ENCODE peak calls at places on chromosome 22, in seven cellular contexts. One of them, this sample, is unnamed.
A peak's percentile ranks its signal among the peaks of the same experiment; 100 is the strongest.

GRCh38 chr22:25402501-25403283 is 161.8 kb upstream of the GRK3 start:
- DNase-seq in colonic mucosa: peak; percentile 50
- DNase-seq in effector memory CD4-positive, alpha-beta T cell: no peak
- DNase-seq in fibroblast of lung: peak; percentile 74
- DNase-seq in ovary: peak; percentile 58
- DNase-seq in AG09309: no peak
- DNase-seq in AG04450: no peak
- DNase-seq in this sample: no peak

GRCh38 chr22:24137595-24137994 is 43.7 kb upstream of the SUSD2 start:
- DNase-seq in AG04450: peak; percentile 66
- DNase-seq in effector memory CD4-positive, alpha-beta T cell: no peak
- DNase-seq in ovary: no peak
- DNase-seq in AG09309: no peak
- DNase-seq in colonic mucosa: no peak
- DNase-seq in fibroblast of lung: peak; percentile 67
- DNase-seq in this sample: no peak

GRCh38 chr22:21450320-21450831 is 16.8 kb upstream of the TMEM191C start:
- DNase-seq in colonic mucosa: peak; percentile 13
- DNase-seq in effector memory CD4-positive, alpha-beta T cell: no peak
- DNase-seq in AG09309: no peak
- DNase-seq in ovary: peak; percentile 5
- DNase-seq in AG04450: no peak
- DNase-seq in fibroblast of lung: no peak
- DNase-seq in this sample: no peak

GRCh38 chr22:25449781-25450317 is 114.6 kb upstream of the GRK3 start:
- DNase-seq in ovary: no peak
- DNase-seq in effector memory CD4-positive, alpha-beta T cell: no peak
- DNase-seq in AG04450: no peak
- DNase-seq in fibroblast of lung: peak; percentile 64
- DNase-seq in colonic mucosa: no peak
- DNase-seq in AG09309: no peak
- DNase-seq in this sample: no peak

GRCh38 chr22:23608583-23608982 is 23.5 kb downstream of the DRICH1 start:
- DNase-seq in AG09309: no peak
- DNase-seq in colonic mucosa: no peak
- DNase-seq in effector memory CD4-positive, alpha-beta T cell: no peak
- DNase-seq in ovary: no peak
- DNase-seq in AG04450: no peak
- DNase-seq in fibroblast of lung: peak; percentile 20
- DNase-seq in this sample: no peak

GRCh38 chr22:42522546-42522945 is 3.0 kb upstream of the RRP7A start:
- DNase-seq in AG09309: no peak
- DNase-seq in effector memory CD4-positive, alpha-beta T cell: no peak
- DNase-seq in fibroblast of lung: no peak
- DNase-seq in ovary: no peak
- DNase-seq in AG04450: no peak
- DNase-seq in colonic mucosa: no peak
- DNase-seq in this sample: no peak

GRCh38 chr22:17501679-17502285 is 61.5 kb upstream of the SLC25A18 start:
- DNase-seq in fibroblast of lung: peak; percentile 57
- DNase-seq in AG04450: peak; percentile 27
- DNase-seq in effector memory CD4-positive, alpha-beta T cell: no peak
- DNase-seq in ovary: no peak
- DNase-seq in colonic mucosa: peak; percentile 29
- DNase-seq in AG09309: peak; percentile 20
- DNase-seq in this sample: peak; percentile 50

GRCh38 chr22:28547132-28547842 is 132.4 kb downstream of the TTC28 start:
- DNase-seq in ovary: no peak
- DNase-seq in fibroblast of lung: peak; percentile 88
- DNase-seq in effector memory CD4-positive, alpha-beta T cell: no peak
- DNase-seq in colonic mucosa: no peak
- DNase-seq in AG04450: no peak
- DNase-seq in AG09309: peak; percentile 59
- DNase-seq in this sample: no peak

GRCh38 chr22:48884786-48885185 is 942.9 kb downstream of the BRD1 start:
- DNase-seq in AG09309: no peak
- DNase-seq in AG04450: no peak
- DNase-seq in ovary: no peak
- DNase-seq in fibroblast of lung: no peak
- DNase-seq in effector memory CD4-positive, alpha-beta T cell: no peak
- DNase-seq in colonic mucosa: no peak
- DNase-seq in this sample: no peak

GRCh38 chr22:30314918-30315317 is 11.8 kb downstream of the TBC1D10A start:
- DNase-seq in effector memory CD4-positive, alpha-beta T cell: peak; percentile 63
- DNase-seq in AG09309: no peak
- DNase-seq in colonic mucosa: no peak
- DNase-seq in fibroblast of lung: peak; percentile 55
- DNase-seq in ovary: no peak
- DNase-seq in AG04450: no peak
- DNase-seq in this sample: no peak

GRCh38 chr22:45818130-45819085 is 146.8 kb downstream of the ATXN10 start:
- DNase-seq in effector memory CD4-positive, alpha-beta T cell: no peak
- DNase-seq in AG09309: no peak
- DNase-seq in fibroblast of lung: peak; percentile 36
- DNase-seq in AG04450: no peak
- DNase-seq in colonic mucosa: no peak
- DNase-seq in ovary: no peak
- DNase-seq in this sample: no peak

GRCh38 chr22:48394787-48395620 is 1432.7 kb downstream of the BRD1 start:
- DNase-seq in effector memory CD4-positive, alpha-beta T cell: no peak
- DNase-seq in fibroblast of lung: no peak
- DNase-seq in colonic mucosa: no peak
- DNase-seq in AG04450: no peak
- DNase-seq in ovary: no peak
- DNase-seq in AG09309: no peak
- DNase-seq in this sample: no peak

GRCh38 chr22:40276877-40277823 is 69.2 kb upstream of the ADSL start:
- DNase-seq in AG04450: no peak
- DNase-seq in AG09309: no peak
- DNase-seq in effector memory CD4-positive, alpha-beta T cell: no peak
- DNase-seq in fibroblast of lung: peak; percentile 60
- DNase-seq in ovary: no peak
- DNase-seq in colonic mucosa: no peak
- DNase-seq in this sample: no peak

GRCh38 chr22:36386900-36387663 is 685 bp downstream of the MYH9 start:
- DNase-seq in effector memory CD4-positive, alpha-beta T cell: no peak
- DNase-seq in ovary: peak; percentile 43
- DNase-seq in fibroblast of lung: peak; percentile 30
- DNase-seq in AG04450: no peak
- DNase-seq in colonic mucosa: peak; percentile 78
- DNase-seq in AG09309: no peak
- DNase-seq in this sample: no peak

GRCh38 chr22:24208012-24208749 is 26.9 kb downstream of the SUSD2 start:
- DNase-seq in effector memory CD4-positive, alpha-beta T cell: no peak
- DNase-seq in ovary: peak; percentile 36
- DNase-seq in AG09309: peak; percentile 93
- DNase-seq in fibroblast of lung: peak; percentile 99
- DNase-seq in colonic mucosa: no peak
- DNase-seq in AG04450: peak; percentile 93
- DNase-seq in this sample: peak; percentile 48

GRCh38 chr22:17106161-17106784 is 14.9 kb downstream of the TMEM121B start:
- DNase-seq in AG04450: no peak
- DNase-seq in fibroblast of lung: no peak
- DNase-seq in AG09309: no peak
- DNase-seq in colonic mucosa: no peak
- DNase-seq in ovary: no peak
- DNase-seq in effector memory CD4-positive, alpha-beta T cell: no peak
- DNase-seq in this sample: no peak

GRCh38 chr22:35274154-35274871 is 17.0 kb downstream of the HMGXB4 start:
- DNase-seq in colonic mucosa: no peak
- DNase-seq in AG04450: no peak
- DNase-seq in AG09309: no peak
- DNase-seq in effector memory CD4-positive, alpha-beta T cell: no peak
- DNase-seq in ovary: no peak
- DNase-seq in fibroblast of lung: no peak
- DNase-seq in this sample: no peak

GRCh38 chr22:34997921-34998320 is 68.0 kb upstream of the ISX start:
- DNase-seq in AG09309: no peak
- DNase-seq in colonic mucosa: no peak
- DNase-seq in ovary: no peak
- DNase-seq in effector memory CD4-positive, alpha-beta T cell: no peak
- DNase-seq in fibroblast of lung: no peak
- DNase-seq in AG04450: no peak
- DNase-seq in this sample: no peak

GRCh38 chr22:26502688-26503561 is 9.3 kb downstream of the TFIP11 start:
- DNase-seq in effector memory CD4-positive, alpha-beta T cell: peak; percentile 39
- DNase-seq in ovary: no peak
- DNase-seq in fibroblast of lung: peak; percentile 53
- DNase-seq in AG09309: no peak
- DNase-seq in colonic mucosa: peak; percentile 33
- DNase-seq in AG04450: no peak
- DNase-seq in this sample: no peak

GRCh38 chr22:26709617-26710390 is 52.4 kb downstream of the MIAT start:
- DNase-seq in effector memory CD4-positive, alpha-beta T cell: no peak
- DNase-seq in AG09309: no peak
- DNase-seq in AG04450: peak; percentile 30
- DNase-seq in colonic mucosa: no peak
- DNase-seq in fibroblast of lung: peak; percentile 76
- DNase-seq in ovary: no peak
- DNase-seq in this sample: peak; percentile 19

DNA sequence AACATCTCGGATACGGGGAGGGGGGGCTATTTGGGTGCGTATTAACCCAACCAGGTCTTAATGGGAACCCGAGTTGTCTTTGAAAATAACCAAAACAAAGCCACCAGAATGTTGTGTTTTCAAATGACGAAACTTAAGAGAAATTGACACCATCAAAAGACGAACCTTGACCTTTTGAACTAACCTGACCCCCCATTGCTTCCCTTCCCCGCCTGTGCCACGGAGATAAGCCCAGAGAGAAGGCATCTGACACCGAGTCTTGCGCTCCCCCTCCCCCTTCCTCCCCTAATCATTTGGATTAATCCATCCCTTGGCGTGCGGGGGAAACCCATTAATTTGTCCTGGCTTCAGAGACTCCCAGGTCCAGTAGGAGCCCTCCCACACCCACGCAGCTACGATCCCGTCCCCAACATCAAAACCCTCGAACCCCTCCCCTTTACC is 4.5 kb upstream of the GCAT start:
- DNase-seq in effector memory CD4-positive, alpha-beta T cell: no peak
- DNase-seq in AG09309: no peak
- DNase-seq in AG04450: no peak
- DNase-seq in colonic mucosa: no peak
- DNase-seq in fibroblast of lung: no peak
- DNase-seq in ovary: no peak
- DNase-seq in this sample: no peak
- H3K4me3 ChIP-seq in effector memory CD4-positive, alpha-beta T cell: peak overlapping the region; percentile 62
- H3K4me3 ChIP-seq in AG09309: no peak overlapping the region
- H3K4me3 ChIP-seq in AG04450: no peak overlapping the region
- H3K4me3 ChIP-seq in colonic mucosa: peak overlapping the region; percentile 48
- H3K4me3 ChIP-seq in fibroblast of lung: peak overlapping the region; percentile 61
- H3K4me3 ChIP-seq in ovary: no peak overlapping the region
- H3K4me3 ChIP-seq in this sample: peak overlapping the region; percentile 49

GRCh38 chr22:50532824-50533344 is 3.1 kb upstream of the TYMP start:
- DNase-seq in colonic mucosa: no peak
- DNase-seq in AG09309: no peak
- DNase-seq in ovary: no peak
- DNase-seq in effector memory CD4-positive, alpha-beta T cell: no peak
- DNase-seq in fibroblast of lung: no peak
- DNase-seq in AG04450: no peak
- DNase-seq in this sample: no peak
- H3K4me3 ChIP-seq in colonic mucosa: no peak overlapping the region
- H3K4me3 ChIP-seq in AG09309: no peak overlapping the region
- H3K4me3 ChIP-seq in ovary: no peak overlapping the region
- H3K4me3 ChIP-seq in effector memory CD4-positive, alpha-beta T cell: no peak overlapping the region
- H3K4me3 ChIP-seq in fibroblast of lung: no peak overlapping the region
- H3K4me3 ChIP-seq in AG04450: no peak overlapping the region
- H3K4me3 ChIP-seq in this sample: no peak overlapping the region

GRCh38 chr22:32627091-32627490 is 152.5 kb downstream of the FBXO7 start:
- DNase-seq in effector memory CD4-positive, alpha-beta T cell: no peak
- DNase-seq in colonic mucosa: no peak
- DNase-seq in AG09309: no peak
- DNase-seq in fibroblast of lung: no peak
- DNase-seq in ovary: no peak
- DNase-seq in AG04450: no peak
- DNase-seq in this sample: no peak

GRCh38 chr22:32628626-32629587 is 154.3 kb downstream of the FBXO7 start:
- DNase-seq in colonic mucosa: no peak
- DNase-seq in effector memory CD4-positive, alpha-beta T cell: no peak
- DNase-seq in fibroblast of lung: no peak
- DNase-seq in ovary: no peak
- DNase-seq in AG04450: peak; percentile 91
- DNase-seq in AG09309: no peak
- DNase-seq in this sample: peak; percentile 79

GRCh38 chr22:32632650-32633049 is 158.0 kb downstream of the FBXO7 start:
- DNase-seq in AG09309: no peak
- DNase-seq in fibroblast of lung: no peak
- DNase-seq in colonic mucosa: no peak
- DNase-seq in effector memory CD4-positive, alpha-beta T cell: no peak
- DNase-seq in ovary: no peak
- DNase-seq in AG04450: no peak
- DNase-seq in this sample: no peak

GRCh38 chr22:32634424-32634981 is 159.9 kb downstream of the FBXO7 start:
- DNase-seq in fibroblast of lung: no peak
- DNase-seq in colonic mucosa: no peak
- DNase-seq in AG09309: no peak
- DNase-seq in effector memory CD4-positive, alpha-beta T cell: no peak
- DNase-seq in AG04450: no peak
- DNase-seq in ovary: no peak
- DNase-seq in this sample: no peak

GRCh38 chr22:32631507-32632245 is 157.1 kb downstream of the FBXO7 start:
- DNase-seq in AG09309: no peak
- DNase-seq in colonic mucosa: no peak
- DNase-seq in ovary: no peak
- DNase-seq in effector memory CD4-positive, alpha-beta T cell: no peak
- DNase-seq in AG04450: no peak
- DNase-seq in fibroblast of lung: no peak
- DNase-seq in this sample: no peak
- H3K4me3 ChIP-seq in AG09309: no peak overlapping the region
- H3K4me3 ChIP-seq in colonic mucosa: no peak overlapping the region
- H3K4me3 ChIP-seq in ovary: no peak overlapping the region
- H3K4me3 ChIP-seq in effector memory CD4-positive, alpha-beta T cell: no peak overlapping the region
- H3K4me3 ChIP-seq in AG04450: no peak overlapping the region
- H3K4me3 ChIP-seq in fibroblast of lung: no peak overlapping the region
- H3K4me3 ChIP-seq in this sample: no peak overlapping the region

GRCh38 chr22:46985507-46985882 is 223.0 kb downstream of the TBC1D22A start:
- DNase-seq in colonic mucosa: no peak
- DNase-seq in AG09309: no peak
- DNase-seq in AG04450: no peak
- DNase-seq in fibroblast of lung: no peak
- DNase-seq in ovary: no peak
- DNase-seq in effector memory CD4-positive, alpha-beta T cell: no peak
- DNase-seq in this sample: no peak
- H3K4me3 ChIP-seq in colonic mucosa: no peak overlapping the region
- H3K4me3 ChIP-seq in AG09309: no peak overlapping the region
- H3K4me3 ChIP-seq in AG04450: no peak overlapping the region
- H3K4me3 ChIP-seq in fibroblast of lung: no peak overlapping the region
- H3K4me3 ChIP-seq in ovary: no peak overlapping the region
- H3K4me3 ChIP-seq in effector memory CD4-positive, alpha-beta T cell: no peak overlapping the region
- H3K4me3 ChIP-seq in this sample: no peak overlapping the region